ENCODE peak calls at places on chromosome 9, in five cellular contexts. D is HepG2, M is SK-N-SH, R is GM12878, B is upper lobe of left lung. F is an unnamed sample.

GRCh38 chr9:76576344-76576743 is 117.4 kb downstream of the GCNT1 start:
- DNase-seq in M (no peak), D (no peak), R (peak), B (no peak), F (no peak)

GRCh38 chr9:99430301-99430700 is 208.2 kb downstream of the SEC61B start:
- DNase-seq in D (no peak), B (no peak), M (no peak), R (no peak), F (no peak)

GRCh38 chr9:124652994-124653393 is 118.1 kb downstream of the NR6A1 start:
- DNase-seq in R (no peak), M (no peak), D (no peak), B (no peak), F (no peak)

GRCh38 chr9:78215706-78216105 is 20.2 kb upstream of the CEP78 start:
- DNase-seq in M (no peak), B (no peak), R (no peak), D (no peak), F (no peak)

GRCh38 chr9:76379494-76379893 is 14.7 kb downstream of the RFK start:
- DNase-seq in D (no peak), M (no peak), R (no peak), B (no peak), F (peak)

GRCh38 chr9:99112750-99113417 is 8.0 kb downstream of the TGFBR1 start:
- DNase-seq in M (no peak), B (no peak), R (no peak), D (no peak), F (no peak)

GRCh38 chr9:15982182-15982581 is 429.3 kb downstream of the CCDC171 start:
- DNase-seq in R (no peak), M (no peak), B (no peak), D (no peak), F (no peak)

GRCh38 chr9:123609844-123610243 is 253.8 kb downstream of the CRB2 start:
- DNase-seq in B (no peak), M (peak), R (no peak), D (no peak), F (no peak)

GRCh38 chr9:92754091-92754740 is 10.4 kb downstream of the BICD2 start:
- DNase-seq in D (no peak), R (no peak), B (no peak), M (no peak), F (no peak)

GRCh38 chr9:4117835-4118610 is 181.8 kb downstream of the GLIS3 start:
- DNase-seq in R (no peak), M (peak), D (peak), B (peak), F (no peak)

GRCh38 chr9:77161966-77162365 is 15.4 kb upstream of the VPS13A start:
- DNase-seq in B (no peak), M (no peak), R (no peak), D (no peak), F (no peak)

GRCh38 chr9:98488578-98489312 is 220.0 kb downstream of the GABBR2 start:
- DNase-seq in M (no peak), B (no peak), D (no peak), R (no peak), F (no peak)

GRCh38 chr9:93261281-93261680 is 77.3 kb downstream of the WNK2 start:
- DNase-seq in R (no peak), B (no peak), D (no peak), M (peak), F (peak)

GRCh38 chr9:86185872-86186271 is 73.6 kb downstream of the C9orf153 start:
- DNase-seq in B (no peak), R (no peak), D (no peak), M (no peak), F (no peak)

GRCh38 chr9:133485531-133486260 is 6.8 kb upstream of the SLC2A6 start:
- DNase-seq in B (peak), M (no peak), D (no peak), R (no peak), F (no peak)

GRCh38 chr9:126661521-126662251 is 48.0 kb downstream of the LMX1B start:
- DNase-seq in R (no peak), D (peak), M (no peak), B (peak), F (no peak)

GRCh38 chr9:116442528-116442927 is 244.6 kb upstream of the TRIM32 start:
- DNase-seq in D (no peak), B (no peak), R (no peak), M (no peak), F (no peak)

GRCh38 chr9:85108806-85109205 is 439.3 kb downstream of the NTRK2 start:
- DNase-seq in R (no peak), B (no peak), M (no peak), D (no peak), F (no peak)

GRCh38 chr9:96491079-96491879 is 41.3 kb downstream of the HABP4 start:
- DNase-seq in D (peak), B (no peak), M (no peak), R (no peak), F (no peak)

GRCh38 chr9:85040806-85041575 is 371.5 kb downstream of the NTRK2 start:
- DNase-seq in R (no peak), D (no peak), M (no peak), B (peak), F (no peak)

GRCh38 chr9:129068110-129068509 is 12.8 kb upstream of the DOLPP1 start:
- DNase-seq in R (no peak), B (no peak), D (no peak), M (no peak), F (no peak)

GRCh38 chr9:32350682-32351081 is 33.8 kb upstream of the ACO1 start:
- DNase-seq in D (peak), B (no peak), R (no peak), M (no peak), F (no peak)

GRCh38 chr9:134634667-134635230 is 6.9 kb upstream of the COL5A1 start:
- DNase-seq in M (no peak), B (peak), R (no peak), D (no peak), F (no peak)

GRCh38 chr9:130110166-130110565 is 56.5 kb downstream of the GPR107 start:
- DNase-seq in B (no peak), D (no peak), M (no peak), R (no peak), F (no peak)

GRCh38 chr9:83930881-83931280 is 9.6 kb upstream of the KIF27 start:
- DNase-seq in R (no peak), M (no peak), D (no peak), B (no peak), F (no peak)

GRCh38 chr9:83933804-83934203 is 12.6 kb upstream of the KIF27 start:
- DNase-seq in R (no peak), M (no peak), B (no peak), D (no peak), F (no peak)

GRCh38 chr9:83932001-83932400 is 10.8 kb upstream of the KIF27 start:
- DNase-seq in R (no peak), D (no peak), M (no peak), B (no peak), F (no peak)

GRCh38 chr9:83934569-83935275 is 13.5 kb upstream of the KIF27 start:
- DNase-seq in B (no peak), M (no peak), D (no peak), R (no peak), F (no peak)

DNA sequence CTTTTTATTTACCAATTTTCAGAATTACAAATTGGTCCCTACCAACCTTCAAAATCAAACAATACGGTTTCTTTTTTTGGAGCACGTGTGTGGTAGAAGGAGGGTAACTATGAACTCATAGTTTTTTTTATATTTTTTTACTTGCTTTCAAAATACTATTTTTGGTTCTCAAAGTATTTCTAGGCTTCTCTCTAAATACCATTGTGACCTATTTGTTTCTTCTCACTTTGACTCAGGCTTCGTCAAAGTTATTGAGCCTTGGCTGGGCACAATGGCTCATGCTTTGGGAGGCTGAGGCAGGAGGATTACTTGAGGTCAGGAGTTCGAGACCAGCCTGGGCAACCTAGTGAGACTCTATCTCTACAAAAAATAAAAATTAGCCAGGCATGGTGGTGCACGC is 11.6 kb upstream of the KIF27 start:
- DNase-seq in B (no peak), M (no peak), D (no peak), R (no peak), F (no peak)
- TF ChIP-seq POLR2AphosphoS5 in B (no peak), M (no peak), D (no peak), R (no peak), F (no peak)

GRCh38 chr9:107390319-107390718 is 99.2 kb downstream of the KLF4 start:
- DNase-seq in B (no peak), R (no peak), D (no peak), M (no peak), F (no peak)

GRCh38 chr9:107389617-107390071 is 99.9 kb downstream of the KLF4 start:
- DNase-seq in M (no peak), R (no peak), D (peak), B (no peak), F (peak)

GRCh38 chr9:107388890-107389289 is 100.7 kb downstream of the KLF4 start:
- DNase-seq in B (no peak), D (no peak), R (no peak), M (no peak), F (no peak)

GRCh38 chr9:107387401-107387800 is 102.2 kb downstream of the KLF4 start:
- DNase-seq in D (no peak), B (no peak), M (no peak), R (no peak), F (peak)

DNA sequence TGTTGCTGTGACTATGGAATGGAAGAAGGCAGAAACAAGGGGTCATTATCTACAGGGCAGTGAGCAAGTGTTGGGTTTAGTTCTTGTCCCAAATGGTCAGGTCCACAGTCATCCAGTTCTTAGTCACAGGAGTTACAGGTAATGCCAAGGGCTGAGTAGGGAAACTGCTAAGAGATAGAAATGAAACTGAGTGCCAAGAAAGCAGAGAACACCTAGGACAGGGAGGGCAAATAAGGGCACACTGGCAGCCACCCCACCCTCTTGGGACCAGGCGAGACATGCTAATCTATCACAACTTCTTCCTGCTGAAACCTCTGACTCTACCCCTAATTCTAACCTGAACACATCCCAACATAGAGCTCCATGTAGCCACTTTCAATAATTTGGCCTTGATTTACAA is 103.2 kb downstream of the KLF4 start:
- DNase-seq in D (no peak), B (no peak), R (no peak), M (no peak), F (peak)
- TF ChIP-seq POLR2AphosphoS5 in D (no peak), B (no peak), R (no peak), M (no peak), F (no peak)

GRCh38 chr9:38318755-38319495 is 73.6 kb upstream of the ALDH1B1 start:
- DNase-seq in D (no peak), B (no peak), M (peak), R (peak), F (no peak)
- TF ChIP-seq POLR2AphosphoS5 in D (no peak), B (no peak), M (no peak), R (no peak), F (no peak)

GRCh38 chr9:83623634-83623991 is 670 bp downstream of the IDNK start:
- DNase-seq in R (no peak), D (peak), M (no peak), B (no peak), F (no peak)
- TF ChIP-seq POLR2AphosphoS5 in R (no peak), D (peak), M (no peak), B (no peak), F (no peak)

DNA sequence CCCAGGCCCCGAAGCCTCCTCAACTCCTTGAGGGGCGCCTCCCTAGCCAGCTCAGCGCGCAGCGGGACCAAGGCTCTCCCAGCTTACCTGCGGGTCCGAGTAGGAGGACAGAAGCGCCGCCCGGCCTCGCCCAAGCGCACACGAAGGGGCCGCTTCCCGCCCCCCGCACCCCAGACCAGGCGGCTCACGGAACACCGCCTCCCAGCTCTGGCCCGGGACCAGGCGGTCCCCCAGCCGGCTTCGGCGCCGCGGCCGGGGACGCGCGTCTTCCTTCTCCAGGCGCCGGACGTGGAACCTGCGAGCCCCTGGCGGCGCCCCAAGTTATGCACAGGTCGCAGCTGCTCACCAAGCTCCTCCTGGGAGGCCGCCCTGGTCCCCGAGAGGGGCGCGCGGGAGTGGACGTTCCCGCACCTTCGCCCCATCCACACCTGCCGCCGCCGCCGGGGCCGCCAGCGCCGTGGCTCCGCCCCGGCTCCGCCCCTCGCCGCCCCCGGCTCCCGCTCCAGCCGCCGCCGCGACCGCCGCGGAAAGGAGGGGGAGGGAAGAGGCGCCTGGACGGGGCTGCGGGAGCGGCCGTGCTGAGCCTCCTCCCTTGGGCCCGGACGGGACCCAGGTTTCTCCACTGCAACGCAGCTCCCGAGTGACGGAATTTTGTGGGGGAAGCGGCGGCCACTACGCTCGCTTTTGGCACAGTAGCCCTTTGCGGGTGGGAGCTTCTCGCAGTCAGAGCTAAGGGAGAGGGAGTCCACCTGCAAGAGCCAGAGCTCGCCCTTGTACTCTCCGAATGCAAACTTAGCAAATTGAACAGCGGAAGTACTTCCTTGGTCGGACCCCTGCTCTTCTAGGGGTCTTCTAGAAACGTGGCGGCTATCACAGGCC is 77.5 kb upstream of the IFNE start:
- DNase-seq in R (no peak), D (no peak), M (peak), B (peak), F (peak)
- TF ChIP-seq POLR2AphosphoS5 in R (no peak), D (no peak), M (no peak), B (no peak), F (peak)

GRCh38 chr9:744790-745456 is 96.6 kb upstream of the DMRT1 start:
- DNase-seq in B (no peak), D (peak), M (no peak), R (no peak), F (peak)
- TF ChIP-seq POLR2AphosphoS5 in B (peak), D (no peak), M (no peak), R (no peak), F (peak)

DNA sequence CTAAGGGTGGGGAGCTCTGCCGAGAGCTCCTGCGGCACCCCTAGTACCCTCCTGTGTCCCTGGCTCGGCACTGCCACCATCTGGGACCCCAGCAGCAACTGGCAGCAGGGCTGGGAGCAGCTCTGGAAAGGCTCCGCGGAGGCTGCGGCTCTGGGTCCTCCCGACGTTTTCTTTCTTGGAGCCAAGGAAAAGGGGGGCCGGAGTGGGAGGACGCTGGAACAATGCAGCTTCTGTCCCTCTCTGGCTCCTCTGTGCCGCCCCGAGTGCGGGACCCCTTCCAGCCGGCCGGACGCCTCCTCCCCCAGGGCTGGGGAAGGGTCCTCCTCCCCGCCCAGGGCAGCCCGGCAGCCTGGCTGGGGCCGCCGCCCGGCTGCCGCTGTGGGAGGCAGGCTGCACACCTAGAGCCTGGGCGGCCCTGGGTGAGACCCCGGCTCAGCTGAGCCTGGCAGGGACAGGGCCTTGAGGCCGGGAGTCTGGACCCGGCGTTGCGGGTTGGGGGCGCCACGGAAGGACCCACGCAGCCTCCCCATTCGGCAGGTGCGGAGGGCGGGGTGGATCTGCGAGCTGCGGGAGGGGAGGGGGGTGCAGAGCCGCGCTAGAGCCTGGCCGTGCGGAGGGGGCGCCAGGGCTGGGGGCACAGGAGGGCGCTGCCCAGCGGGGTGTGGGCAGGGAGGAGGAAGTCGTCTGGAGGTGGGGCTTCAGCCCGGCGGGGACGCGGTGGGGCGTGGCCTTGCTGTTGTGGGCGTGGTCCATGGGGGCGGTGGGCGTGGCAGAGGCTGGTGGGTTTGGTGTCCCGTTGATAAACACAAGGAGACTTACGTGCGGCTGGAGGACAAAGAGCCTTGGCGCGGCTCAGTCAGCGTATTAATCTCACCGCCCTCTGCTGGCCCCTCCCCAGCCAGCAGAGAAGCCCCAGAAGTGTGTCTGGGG is 15.1 kb downstream of the GPSM1 start:
- DNase-seq in D (no peak), M (peak), B (peak), R (peak), F (peak)
- TF ChIP-seq POLR2AphosphoS5 in D (no peak), M (no peak), B (no peak), R (no peak), F (no peak)

GRCh38 chr9:82247318-82247717 is 258.7 kb downstream of the SPATA31D1 start:
- DNase-seq in M (no peak), B (no peak), R (no peak), D (no peak), F (no peak)
- TF ChIP-seq POLR2AphosphoS5 in M (no peak), B (no peak), R (no peak), D (no peak), F (no peak)